ENCODE peak calls at places on chromosome 7, in nine cellular contexts. One of them, this sample, is unnamed.

GRCh38 chr7:41696323-41696916 is 6.5 kb downstream of the INHBA start:
- DNase-seq in kidney epithelial cell: peak
- DNase-seq in tibial artery: peak
- DNase-seq in B cell: no peak
- DNase-seq in cardiac muscle cell: peak
- DNase-seq in adrenal gland: peak
- DNase-seq in GM12865: peak
- DNase-seq in fibroblast of mammary gland: peak
- DNase-seq in suprapubic skin: no peak
- DNase-seq in this sample: peak

GRCh38 chr7:131011976-131012375 is 278.0 kb upstream of the KLF14 start:
- DNase-seq in kidney epithelial cell: no peak
- DNase-seq in tibial artery: no peak
- DNase-seq in B cell: no peak
- DNase-seq in cardiac muscle cell: no peak
- DNase-seq in adrenal gland: no peak
- DNase-seq in GM12865: no peak
- DNase-seq in fibroblast of mammary gland: peak
- DNase-seq in suprapubic skin: no peak
- DNase-seq in this sample: no peak

GRCh38 chr7:75866497-75867389 is 12.1 kb upstream of the RHBDD2 start:
- DNase-seq in kidney epithelial cell: no peak
- DNase-seq in tibial artery: peak
- DNase-seq in B cell: no peak
- DNase-seq in cardiac muscle cell: peak
- DNase-seq in adrenal gland: peak
- DNase-seq in GM12865: peak
- DNase-seq in fibroblast of mammary gland: peak
- DNase-seq in suprapubic skin: no peak
- DNase-seq in this sample: peak

GRCh38 chr7:34260282-34260681 is 354.9 kb downstream of the BMPER start:
- DNase-seq in kidney epithelial cell: peak
- DNase-seq in tibial artery: no peak
- DNase-seq in B cell: no peak
- DNase-seq in cardiac muscle cell: no peak
- DNase-seq in adrenal gland: no peak
- DNase-seq in GM12865: no peak
- DNase-seq in fibroblast of mammary gland: peak
- DNase-seq in suprapubic skin: no peak
- DNase-seq in this sample: no peak

GRCh38 chr7:77824636-77825035 is 26.1 kb downstream of the PHTF2 start:
- DNase-seq in kidney epithelial cell: no peak
- DNase-seq in tibial artery: no peak
- DNase-seq in B cell: no peak
- DNase-seq in cardiac muscle cell: no peak
- DNase-seq in adrenal gland: no peak
- DNase-seq in GM12865: no peak
- DNase-seq in fibroblast of mammary gland: no peak
- DNase-seq in suprapubic skin: no peak
- DNase-seq in this sample: no peak

GRCh38 chr7:157513162-157513621 is 176.4 kb downstream of the DNAJB6 start:
- DNase-seq in kidney epithelial cell: no peak
- DNase-seq in tibial artery: no peak
- DNase-seq in B cell: no peak
- DNase-seq in cardiac muscle cell: no peak
- DNase-seq in adrenal gland: no peak
- DNase-seq in GM12865: no peak
- DNase-seq in fibroblast of mammary gland: no peak
- DNase-seq in suprapubic skin: no peak
- DNase-seq in this sample: no peak

GRCh38 chr7:158614695-158615094 is 27.1 kb upstream of the PTPRN2 start:
- DNase-seq in kidney epithelial cell: no peak
- DNase-seq in tibial artery: no peak
- DNase-seq in B cell: no peak
- DNase-seq in cardiac muscle cell: no peak
- DNase-seq in adrenal gland: no peak
- DNase-seq in GM12865: no peak
- DNase-seq in fibroblast of mammary gland: peak
- DNase-seq in suprapubic skin: no peak
- DNase-seq in this sample: no peak

GRCh38 chr7:130937830-130938229 is 203.8 kb upstream of the KLF14 start:
- DNase-seq in kidney epithelial cell: no peak
- DNase-seq in tibial artery: no peak
- DNase-seq in B cell: no peak
- DNase-seq in cardiac muscle cell: no peak
- DNase-seq in adrenal gland: no peak
- DNase-seq in GM12865: no peak
- DNase-seq in fibroblast of mammary gland: no peak
- DNase-seq in suprapubic skin: no peak
- DNase-seq in this sample: no peak

GRCh38 chr7:130641497-130641896 is 27.1 kb downstream of the COPG2 start:
- DNase-seq in kidney epithelial cell: no peak
- DNase-seq in tibial artery: no peak
- DNase-seq in B cell: no peak
- DNase-seq in cardiac muscle cell: no peak
- DNase-seq in adrenal gland: no peak
- DNase-seq in GM12865: peak
- DNase-seq in fibroblast of mammary gland: no peak
- DNase-seq in suprapubic skin: no peak
- DNase-seq in this sample: no peak

GRCh38 chr7:129166745-129167144 is 21.7 kb upstream of the SMO start:
- DNase-seq in kidney epithelial cell: no peak
- DNase-seq in tibial artery: no peak
- DNase-seq in B cell: peak
- DNase-seq in cardiac muscle cell: no peak
- DNase-seq in adrenal gland: no peak
- DNase-seq in GM12865: peak
- DNase-seq in fibroblast of mammary gland: no peak
- DNase-seq in suprapubic skin: no peak
- DNase-seq in this sample: peak

GRCh38 chr7:50553973-50554372 is 11.2 kb downstream of the DDC start:
- DNase-seq in kidney epithelial cell: no peak
- DNase-seq in tibial artery: no peak
- DNase-seq in B cell: no peak
- DNase-seq in cardiac muscle cell: no peak
- DNase-seq in adrenal gland: no peak
- DNase-seq in GM12865: no peak
- DNase-seq in fibroblast of mammary gland: no peak
- DNase-seq in suprapubic skin: no peak
- DNase-seq in this sample: no peak

GRCh38 chr7:103649052-103649451 is 203.0 kb upstream of the SLC26A5 start:
- DNase-seq in kidney epithelial cell: no peak
- DNase-seq in tibial artery: no peak
- DNase-seq in B cell: no peak
- DNase-seq in cardiac muscle cell: no peak
- DNase-seq in adrenal gland: no peak
- DNase-seq in GM12865: no peak
- DNase-seq in fibroblast of mammary gland: no peak
- DNase-seq in suprapubic skin: no peak
- DNase-seq in this sample: no peak

GRCh38 chr7:15199482-15199881 is 296.9 kb upstream of the DGKB start:
- DNase-seq in kidney epithelial cell: no peak
- DNase-seq in tibial artery: no peak
- DNase-seq in B cell: no peak
- DNase-seq in cardiac muscle cell: no peak
- DNase-seq in adrenal gland: no peak
- DNase-seq in GM12865: no peak
- DNase-seq in fibroblast of mammary gland: peak
- DNase-seq in suprapubic skin: no peak
- DNase-seq in this sample: no peak

GRCh38 chr7:45982912-45983719 is 62.0 kb upstream of the IGFBP3 start:
- DNase-seq in kidney epithelial cell: no peak
- DNase-seq in tibial artery: no peak
- DNase-seq in B cell: no peak
- DNase-seq in cardiac muscle cell: no peak
- DNase-seq in adrenal gland: no peak
- DNase-seq in GM12865: no peak
- DNase-seq in fibroblast of mammary gland: no peak
- DNase-seq in suprapubic skin: no peak
- DNase-seq in this sample: no peak

GRCh38 chr7:87878208-87878735 is 2.0 kb downstream of the DBF4 start:
- DNase-seq in kidney epithelial cell: no peak
- DNase-seq in tibial artery: no peak
- DNase-seq in B cell: no peak
- DNase-seq in cardiac muscle cell: no peak
- DNase-seq in adrenal gland: no peak
- DNase-seq in GM12865: no peak
- DNase-seq in fibroblast of mammary gland: peak
- DNase-seq in suprapubic skin: no peak
- DNase-seq in this sample: no peak

GRCh38 chr7:41000042-41000441 is 702.8 kb downstream of the INHBA start:
- DNase-seq in kidney epithelial cell: no peak
- DNase-seq in tibial artery: no peak
- DNase-seq in B cell: no peak
- DNase-seq in cardiac muscle cell: no peak
- DNase-seq in adrenal gland: no peak
- DNase-seq in GM12865: no peak
- DNase-seq in fibroblast of mammary gland: no peak
- DNase-seq in suprapubic skin: no peak
- DNase-seq in this sample: no peak

GRCh38 chr7:157429001-157429679 is 92.3 kb downstream of the DNAJB6 start:
- DNase-seq in kidney epithelial cell: no peak
- DNase-seq in tibial artery: no peak
- DNase-seq in B cell: no peak
- DNase-seq in cardiac muscle cell: no peak
- DNase-seq in adrenal gland: peak
- DNase-seq in GM12865: no peak
- DNase-seq in fibroblast of mammary gland: no peak
- DNase-seq in suprapubic skin: no peak
- DNase-seq in this sample: no peak

GRCh38 chr7:39633563-39634550 is 10.5 kb downstream of the RALA start:
- DNase-seq in kidney epithelial cell: no peak
- DNase-seq in tibial artery: no peak
- DNase-seq in B cell: no peak
- DNase-seq in cardiac muscle cell: no peak
- DNase-seq in adrenal gland: no peak
- DNase-seq in GM12865: peak
- DNase-seq in fibroblast of mammary gland: peak
- DNase-seq in suprapubic skin: no peak
- DNase-seq in this sample: peak

GRCh38 chr7:39272111-39272510 is 294.1 kb upstream of the YAE1 start:
- DNase-seq in kidney epithelial cell: no peak
- DNase-seq in tibial artery: no peak
- DNase-seq in B cell: no peak
- DNase-seq in cardiac muscle cell: no peak
- DNase-seq in adrenal gland: no peak
- DNase-seq in GM12865: no peak
- DNase-seq in fibroblast of mammary gland: no peak
- DNase-seq in suprapubic skin: no peak
- DNase-seq in this sample: no peak

GRCh38 chr7:113945018-113945938 is 26.5 kb upstream of the PPP1R3A start:
- DNase-seq in kidney epithelial cell: no peak
- DNase-seq in tibial artery: no peak
- DNase-seq in B cell: no peak
- DNase-seq in cardiac muscle cell: peak
- DNase-seq in adrenal gland: no peak
- DNase-seq in GM12865: no peak
- DNase-seq in fibroblast of mammary gland: no peak
- DNase-seq in suprapubic skin: no peak
- DNase-seq in this sample: no peak

GRCh38 chr7:85829817-85830432 is 643.1 kb upstream of the SEMA3D start:
- DNase-seq in kidney epithelial cell: no peak
- DNase-seq in tibial artery: no peak
- DNase-seq in B cell: no peak
- DNase-seq in cardiac muscle cell: peak
- DNase-seq in adrenal gland: no peak
- DNase-seq in GM12865: no peak
- DNase-seq in fibroblast of mammary gland: peak
- DNase-seq in suprapubic skin: no peak
- DNase-seq in this sample: no peak
- TF ChIP-seq CTCF in kidney epithelial cell: peak
- TF ChIP-seq CTCF in tibial artery: no peak
- TF ChIP-seq CTCF in B cell: no peak
- TF ChIP-seq CTCF in cardiac muscle cell: peak
- TF ChIP-seq CTCF in adrenal gland: peak
- TF ChIP-seq CTCF in GM12865: no peak
- TF ChIP-seq CTCF in fibroblast of mammary gland: peak
- TF ChIP-seq CTCF in suprapubic skin: peak
- TF ChIP-seq CTCF in this sample: no peak

GRCh38 chr7:127557803-127558202 is 27.6 kb downstream of the GCC1 start:
- DNase-seq in kidney epithelial cell: no peak
- DNase-seq in tibial artery: no peak
- DNase-seq in B cell: no peak
- DNase-seq in cardiac muscle cell: no peak
- DNase-seq in adrenal gland: no peak
- DNase-seq in GM12865: no peak
- DNase-seq in fibroblast of mammary gland: no peak
- DNase-seq in suprapubic skin: no peak
- DNase-seq in this sample: no peak
- TF ChIP-seq CTCF in kidney epithelial cell: no peak
- TF ChIP-seq CTCF in tibial artery: no peak
- TF ChIP-seq CTCF in B cell: no peak
- TF ChIP-seq CTCF in cardiac muscle cell: no peak
- TF ChIP-seq CTCF in adrenal gland: peak
- TF ChIP-seq CTCF in GM12865: no peak
- TF ChIP-seq CTCF in fibroblast of mammary gland: peak
- TF ChIP-seq CTCF in suprapubic skin: no peak
- TF ChIP-seq CTCF in this sample: no peak

DNA sequence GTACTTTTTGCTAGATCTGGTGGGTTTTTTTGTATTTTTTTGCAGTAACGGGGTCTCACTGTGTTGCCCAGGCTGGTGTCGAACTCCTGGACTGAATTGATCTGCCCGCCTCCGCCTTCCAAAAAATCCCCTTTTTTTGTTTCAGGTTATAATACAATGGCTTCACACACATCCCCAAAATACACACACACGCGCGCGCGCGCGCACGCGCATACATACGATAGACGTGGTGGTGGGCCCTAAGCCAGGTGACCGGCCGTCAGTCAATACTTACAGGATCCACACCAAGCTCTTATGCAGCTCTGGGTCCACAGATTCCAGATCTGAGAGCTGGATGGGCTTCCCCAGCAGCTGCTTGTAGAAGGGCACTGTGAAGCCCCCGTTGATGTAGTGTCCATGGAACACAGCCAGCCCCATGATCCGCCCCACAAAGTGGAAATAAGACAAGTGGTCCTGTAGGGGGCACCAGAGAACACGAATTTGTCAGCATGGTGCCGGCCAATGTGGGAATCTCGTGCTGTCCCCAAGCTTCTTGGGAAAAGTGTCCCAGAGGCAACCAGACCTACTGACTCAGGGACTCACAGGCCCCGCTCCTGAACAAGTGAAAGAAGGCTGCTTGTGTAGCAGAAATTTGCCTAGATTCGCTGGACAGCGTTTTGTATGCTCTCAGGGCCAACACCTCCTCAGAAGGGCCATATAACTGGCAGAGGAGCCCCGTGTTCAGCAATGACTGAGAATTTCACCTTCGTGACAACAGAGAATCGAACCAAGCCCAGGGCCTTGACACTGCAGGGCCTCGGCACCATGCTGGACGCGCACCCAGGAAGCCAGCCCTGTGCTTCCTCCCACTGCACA is 103.6 kb downstream of the SMURF1 start:
- DNase-seq in kidney epithelial cell: peak
- DNase-seq in tibial artery: peak
- DNase-seq in B cell: peak
- DNase-seq in cardiac muscle cell: peak
- DNase-seq in adrenal gland: peak
- DNase-seq in GM12865: peak
- DNase-seq in fibroblast of mammary gland: peak
- DNase-seq in suprapubic skin: peak
- DNase-seq in this sample: peak
- TF ChIP-seq CTCF in kidney epithelial cell: peak
- TF ChIP-seq CTCF in tibial artery: peak
- TF ChIP-seq CTCF in B cell: peak
- TF ChIP-seq CTCF in cardiac muscle cell: peak
- TF ChIP-seq CTCF in adrenal gland: peak
- TF ChIP-seq CTCF in GM12865: peak
- TF ChIP-seq CTCF in fibroblast of mammary gland: peak
- TF ChIP-seq CTCF in suprapubic skin: peak
- TF ChIP-seq CTCF in this sample: peak

GRCh38 chr7:32047075-32047474 is 23.1 kb downstream of the PDE1C start:
- DNase-seq in kidney epithelial cell: no peak
- DNase-seq in tibial artery: no peak
- DNase-seq in B cell: no peak
- DNase-seq in cardiac muscle cell: no peak
- DNase-seq in adrenal gland: no peak
- DNase-seq in GM12865: peak
- DNase-seq in fibroblast of mammary gland: no peak
- DNase-seq in suprapubic skin: no peak
- DNase-seq in this sample: no peak
- TF ChIP-seq CTCF in kidney epithelial cell: no peak
- TF ChIP-seq CTCF in tibial artery: no peak
- TF ChIP-seq CTCF in B cell: no peak
- TF ChIP-seq CTCF in cardiac muscle cell: no peak
- TF ChIP-seq CTCF in adrenal gland: no peak
- TF ChIP-seq CTCF in GM12865: no peak
- TF ChIP-seq CTCF in fibroblast of mammary gland: no peak
- TF ChIP-seq CTCF in suprapubic skin: no peak
- TF ChIP-seq CTCF in this sample: no peak